ENCODE peak calls at places on chromosomes 11 and 22, in nine cellular contexts. Z, C, O, Q, S, M, F, T and V are unnamed samples.

GRCh38 chr11:75277991-75278790 is 37.6 kb downstream of the TPBGL start:
- DNase-seq in F (no peak), T (no peak), S (peak; percentile 6), C (no peak), M (peak; percentile 73), Z (no peak), O (no peak), Q (no peak), V (no peak)

GRCh38 chr22:47048123-47049077 is 285.9 kb downstream of the TBC1D22A start:
- DNase-seq in O (no peak), M (peak; percentile 66), S (no peak), C (no peak), T (no peak), F (no peak), Z (no peak), Q (no peak), V (peak; percentile 21)

GRCh38 chr11:79363261-79363660 is 77.6 kb downstream of the TENM4 start:
- DNase-seq in C (no peak), M (no peak), Q (no peak), T (no peak), O (no peak), S (no peak), F (no peak), Z (no peak), V (no peak)

GRCh38 chr11:75349540-75350116 is 1.8 kb downstream of the ARRB1 start:
- DNase-seq in Q (peak; percentile 59), T (no peak), C (no peak), Z (no peak), M (peak; percentile 83), O (no peak), S (no peak), F (no peak), V (peak; percentile 37)

GRCh38 chr11:66471142-66471541 is 4.4 kb downstream of the PELI3 start:
- DNase-seq in Q (no peak), O (no peak), Z (no peak), M (no peak), F (no peak), C (no peak), S (no peak), T (no peak), V (no peak)

GRCh38 chr11:120893431-120894206 is 130.3 kb upstream of the TBCEL start:
- DNase-seq in Z (no peak), F (no peak), Q (no peak), C (no peak), S (no peak), O (no peak), T (no peak), M (no peak), V (no peak)

GRCh38 chr11:128717581-128717980 is 23.7 kb downstream of the FLI1 start:
- DNase-seq in T (no peak), Z (no peak), O (no peak), C (no peak), Q (no peak), M (no peak), F (no peak), S (no peak), V (no peak)

GRCh38 chr11:119179983-119180382 is 5.3 kb upstream of the NHERF4 start:
- DNase-seq in F (no peak), Q (no peak), C (no peak), M (no peak), Z (no peak), T (no peak), S (no peak), O (no peak), V (no peak)

GRCh38 chr11:70397336-70397982 is 870 bp upstream of the CTTN start:
- DNase-seq in Z (peak; percentile 13), S (no peak), Q (no peak), M (no peak), F (no peak), T (no peak), C (no peak), O (peak; percentile 20), V (no peak)

GRCh38 chr11:92482502-92482901 is 257.9 kb downstream of the FAT3 start:
- DNase-seq in M (no peak), S (no peak), C (no peak), Q (no peak), Z (no peak), O (no peak), T (no peak), F (no peak), V (no peak)

GRCh38 chr11:33344611-33345010 is 87.4 kb downstream of the HIPK3 start:
- DNase-seq in F (no peak), M (no peak), Q (no peak), T (no peak), O (no peak), C (no peak), S (no peak), Z (no peak), V (no peak)

GRCh38 chr11:123313261-123313660 is 116.8 kb upstream of the GRAMD1B start:
- DNase-seq in O (no peak), F (no peak), Q (no peak), S (no peak), C (no peak), T (no peak), Z (no peak), M (no peak), V (no peak)

GRCh38 chr22:21666786-21667185 is 974 bp downstream of the PPIL2 start:
- DNase-seq in Q (no peak), S (no peak), O (no peak), C (no peak), M (no peak), F (no peak), T (no peak), Z (no peak), V (no peak)

GRCh38 chr22:40498454-40499186 is 128.2 kb downstream of the SGSM3 start:
- DNase-seq in S (no peak), T (no peak), C (no peak), Z (peak; percentile 91), M (no peak), Q (peak; percentile 51), F (no peak), O (no peak), V (no peak)

GRCh38 chr11:30342736-30343166 is 19.8 kb downstream of the ARL14EP start:
- DNase-seq in F (no peak), Q (no peak), Z (no peak), C (no peak), O (peak; percentile 13), M (no peak), T (no peak), S (no peak), V (no peak)

GRCh38 chr11:75135021-75135650 is 15.8 kb upstream of the SLCO2B1 start:
- DNase-seq in Z (no peak), Q (no peak), S (no peak), C (no peak), T (no peak), M (no peak), O (no peak), F (no peak), V (no peak)

GRCh38 chr11:61111786-61112517 is 9.7 kb downstream of the CD5 start:
- DNase-seq in O (no peak), M (peak; percentile 65), S (no peak), C (no peak), Z (no peak), T (no peak), Q (no peak), F (peak; percentile 32), V (no peak)

GRCh38 chr11:61116426-61117214 is 14.3 kb downstream of the CD5 start:
- DNase-seq in Z (no peak), T (no peak), S (no peak), F (no peak), Q (no peak), M (no peak), C (no peak), O (no peak), V (no peak)

GRCh38 chr11:61115498-61116224 is 13.4 kb downstream of the CD5 start:
- DNase-seq in Q (no peak), O (no peak), S (no peak), C (no peak), F (no peak), T (no peak), Z (no peak), M (peak; percentile 39), V (no peak)

GRCh38 chr11:61113209-61113608 is 10.9 kb downstream of the CD5 start:
- DNase-seq in M (peak; percentile 70), O (no peak), C (no peak), T (no peak), Z (no peak), S (no peak), Q (no peak), F (no peak), V (no peak)

GRCh38 chr11:61114913-61115312 is 12.6 kb downstream of the CD5 start:
- DNase-seq in F (no peak), M (peak; percentile 50), Q (no peak), C (no peak), Z (no peak), T (no peak), O (no peak), S (no peak), V (no peak)
- H3K4me1 ChIP-seq in F (peaks cover 87% of the 10 kb centered on the region), M (peaks cover 5% of the 10 kb centered on the region), Q (no peaks in the 10 kb centered on the region), C (no peaks in the 10 kb centered on the region), Z (no peaks in the 10 kb centered on the region), T (no peaks in the 10 kb centered on the region), O (no peaks in the 10 kb centered on the region), S (no peaks in the 10 kb centered on the region), V (no peaks in the 10 kb centered on the region)

DNA sequence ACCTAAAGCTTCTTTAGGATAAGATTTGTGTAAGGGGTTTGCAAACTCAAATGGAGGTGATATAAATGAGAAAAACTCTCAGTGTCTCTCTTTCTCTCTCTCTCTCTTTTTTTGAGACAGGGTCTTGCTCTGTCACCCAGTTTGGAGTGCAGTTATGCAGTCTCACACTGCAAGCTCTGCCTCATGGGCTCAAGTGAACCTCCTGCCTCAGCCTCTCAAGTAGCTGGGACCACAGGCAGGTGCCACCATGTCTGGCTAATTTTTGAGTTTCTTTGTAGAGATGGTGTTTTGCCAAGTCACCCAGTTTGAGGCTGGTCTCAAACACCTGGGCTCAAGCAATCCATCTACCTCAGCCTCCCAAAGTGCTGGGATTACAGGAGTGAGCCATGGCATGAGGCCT is 2.9 kb downstream of the BIRC3 start:
- DNase-seq in M (no peak), T (no peak), S (no peak), F (no peak), Q (no peak), O (no peak), Z (no peak), C (no peak), V (no peak)
- H3K4me1 ChIP-seq in M (peaks cover 77% of the 10 kb centered on the region), T (peaks cover 13% of the 10 kb centered on the region), S (peaks cover 34% of the 10 kb centered on the region), F (peaks cover 59% of the 10 kb centered on the region), Q (peaks cover 6% of the 10 kb centered on the region), O (peaks cover 20% of the 10 kb centered on the region), Z (peaks cover 31% of the 10 kb centered on the region), C (peaks cover 23% of the 10 kb centered on the region), V (no peaks in the 10 kb centered on the region)

DNA sequence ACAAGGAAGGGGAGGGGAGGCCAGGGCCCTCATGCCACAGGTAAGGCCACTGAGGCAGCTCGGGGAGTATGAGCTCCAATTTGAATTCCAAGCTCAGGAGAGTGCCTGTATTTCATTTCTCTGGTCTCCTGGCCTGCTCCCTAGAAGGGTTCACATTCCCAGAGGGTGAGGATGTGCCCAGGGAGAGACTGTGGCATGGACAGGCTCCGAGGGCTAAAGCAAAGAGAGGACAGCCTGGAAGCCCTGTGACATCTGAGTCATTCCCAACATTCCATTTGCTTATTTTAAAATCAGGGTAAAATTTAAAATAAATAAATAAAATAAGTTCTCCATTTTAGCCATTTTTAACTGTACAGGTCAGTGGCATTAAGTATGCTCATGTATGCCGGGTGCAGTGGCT is 18.6 kb upstream of the FOLR1 start:
- DNase-seq in M (no peak), Q (no peak), S (no peak), C (no peak), T (no peak), O (no peak), Z (no peak), F (no peak), V (no peak)
- H3K4me1 ChIP-seq in M (no peaks in the 10 kb centered on the region), Q (no peaks in the 10 kb centered on the region), S (no peaks in the 10 kb centered on the region), C (no peaks in the 10 kb centered on the region), T (no peaks in the 10 kb centered on the region), O (peaks cover 9% of the 10 kb centered on the region), Z (no peaks in the 10 kb centered on the region), F (no peaks in the 10 kb centered on the region), V (no peaks in the 10 kb centered on the region)

GRCh38 chr22:46003271-46004091 is 26.5 kb upstream of the WNT7B start:
- DNase-seq in Q (no peak), M (peak; percentile 73), T (no peak), Z (no peak), O (no peak), S (peak; percentile 14), F (no peak), C (no peak), V (no peak)
- H3K4me1 ChIP-seq in Q (peaks cover 23% of the 10 kb centered on the region), M (peaks cover 55% of the 10 kb centered on the region), T (peaks cover 33% of the 10 kb centered on the region), Z (peaks cover 46% of the 10 kb centered on the region), O (peaks cover 31% of the 10 kb centered on the region), S (peaks cover 86% of the 10 kb centered on the region), F (peaks cover 8% of the 10 kb centered on the region), C (peaks cover 25% of the 10 kb centered on the region), V (peaks cover 27% of the 10 kb centered on the region)